ENCODE peak calls at places on chromosomes 13 and 19, in four cellular contexts. M is stimulated activated CD4-positive, alpha-beta T cell treated with anti-CD3 and anti-CD28 coated beads, Interleukin-12 subunit alpha, Interleukin-12 subunit beta, amount 100 ng/mL, for 24 hours; X is activated gamma-delta T cell treated with anti-CD3 and anti-CD28 coated beads, Interleukin-2, amount 50 U/mL, for 16 hours; Y is T47D. S is an unnamed sample.

GRCh38 chr19:51688665-51689571 is 4.2 kb upstream of the SPACA6 start:
- DNase-seq in Y (peak), X (no peak), M (no peak), S (peak)

GRCh38 chr19:31328238-31328637 is 21.0 kb downstream of the TSHZ3 start:
- DNase-seq in Y (no peak), X (no peak), M (no peak), S (no peak)

GRCh38 chr13:77460195-77460594 is 75.3 kb upstream of the SCEL start:
- DNase-seq in Y (no peak), M (no peak), X (no peak), S (no peak)

GRCh38 chr19:48819366-48819816 is 8.6 kb upstream of the BCAT2 start:
- DNase-seq in X (no peak), Y (peak), M (no peak), S (no peak)

GRCh38 chr13:29402168-29402621 is 193.3 kb downstream of the SLC7A1 start:
- DNase-seq in X (no peak), M (no peak), Y (no peak), S (no peak)

GRCh38 chr19:1811472-1811894 is 593 bp downstream of the ATP8B3 start:
- DNase-seq in Y (peak), X (no peak), M (peak), S (no peak)

GRCh38 chr13:97257800-97258799 is 36.0 kb downstream of the MBNL2 start:
- DNase-seq in M (no peak), Y (peak), X (no peak), S (peak)

GRCh38 chr19:18782559-18783225 is 8.4 kb downstream of the COMP start:
- DNase-seq in M (no peak), Y (no peak), X (no peak), S (no peak)

GRCh38 chr19:18611327-18612050 is 1.2 kb upstream of the TMEM59L start:
- DNase-seq in X (no peak), M (no peak), Y (no peak), S (no peak)

GRCh38 chr19:29576761-29577661 is 29.1 kb upstream of the POP4 start:
- DNase-seq in M (peak), Y (no peak), X (no peak), S (no peak)

GRCh38 chr13:44271915-44272341 is 101.7 kb upstream of the SERP2 start:
- DNase-seq in M (no peak), Y (peak), X (no peak), S (no peak)

GRCh38 chr19:12564016-12564664 is 12.9 kb upstream of the ZNF564 start:
- DNase-seq in X (peak), Y (peak), M (peak), S (peak)

GRCh38 chr13:33884506-33885221 is 66.7 kb downstream of the RFC3 start:
- DNase-seq in M (no peak), X (no peak), Y (no peak), S (no peak)

GRCh38 chr19:41352609-41353465 is 885 bp downstream of the TGFB1 start:
- DNase-seq in X (peak), Y (no peak), M (peak), S (no peak)

GRCh38 chr13:26946675-26947342 is 186.2 kb upstream of the GPR12 start:
- DNase-seq in Y (peak), X (no peak), M (no peak), S (peak)

GRCh38 chr13:95643471-95643813 is 1.1 kb downstream of the DZIP1 start:
- DNase-seq in Y (no peak), M (no peak), X (no peak), S (no peak)